ENCODE peak calls at places on chromosome 17, in six cellular contexts. U is body of pancreas; A is D341Med; C is retina; D is activated CD4-positive, CD25-positive, alpha-beta regulatory T cell treated with anti-CD3 and anti-CD28 coated beads, Interleukin-2, amount 50 U/mL, for 16 hours; X is Right ventricle myocardium superior. E is an unnamed sample.

GRCh38 chr17:56708670-56709410 is 115.3 kb downstream of the NOG start:
- DNase-seq in X (no peak), A (no peak), D (no peak), C (no peak), U (no peak), E (no peak)

GRCh38 chr17:44203731-44204452 is 4.2 kb upstream of the ATXN7L3 start:
- DNase-seq in U (peak), A (peak), X (no peak), C (peak), D (no peak), E (peak)

GRCh38 chr17:50749243-50749642 is 18.1 kb downstream of the ANKRD40CL start:
- DNase-seq in X (no peak), A (no peak), C (no peak), U (no peak), D (no peak), E (no peak)

GRCh38 chr17:77821114-77821513 is 137.4 kb upstream of the TNRC6C start:
- DNase-seq in X (peak), D (no peak), C (no peak), A (no peak), U (no peak), E (no peak)

GRCh38 chr17:81399481-81400153 is 4.4 kb downstream of the BAHCC1 start:
- DNase-seq in A (peak), U (peak), X (no peak), D (no peak), C (no peak), E (no peak)

GRCh38 chr17:65627892-65628622 is 66.6 kb upstream of the AXIN2 start:
- DNase-seq in D (no peak), C (peak), X (no peak), U (peak), A (no peak), E (no peak)

GRCh38 chr17:27529230-27529796 is 73.1 kb downstream of the KSR1 start:
- DNase-seq in X (no peak), U (peak), C (no peak), A (peak), D (no peak), E (no peak)

GRCh38 chr17:17748179-17748578 is 66.9 kb downstream of the RAI1 start:
- DNase-seq in X (no peak), C (no peak), U (no peak), A (no peak), D (no peak), E (no peak)

GRCh38 chr17:57819273-57819672 is 30.6 kb downstream of the MRPS23 start:
- DNase-seq in X (no peak), D (no peak), A (no peak), C (no peak), U (no peak), E (no peak)

GRCh38 chr17:82242698-82242976 is 13.8 kb downstream of the SLC16A3 start:
- DNase-seq in C (no peak), D (no peak), A (no peak), U (no peak), X (no peak), E (no peak)

GRCh38 chr17:55735784-55736405 is 13.2 kb upstream of the TMEM100 start:
- DNase-seq in U (peak), C (no peak), D (no peak), X (no peak), A (peak), E (no peak)

GRCh38 chr17:17075037-17075755 is 32.9 kb downstream of the MPRIP start:
- DNase-seq in C (peak), X (no peak), D (no peak), A (no peak), U (peak), E (peak)

GRCh38 chr17:13957636-13958035 is 111.7 kb upstream of the COX10 start:
- DNase-seq in D (no peak), X (no peak), U (no peak), C (no peak), A (no peak), E (no peak)

GRCh38 chr17:82297804-82298537 is 19.4 kb downstream of the CD7 start:
- DNase-seq in X (peak), C (peak), D (peak), U (peak), A (peak), E (no peak)

GRCh38 chr17:74360993-74361612 is 565 bp downstream of the BTBD17 start:
- DNase-seq in A (no peak), X (no peak), U (no peak), D (no peak), C (no peak), E (peak)

GRCh38 chr17:41026668-41027471 is at the start of gene KRTAP1-5:
- DNase-seq in C (no peak), D (no peak), U (no peak), X (no peak), A (no peak), E (peak)

GRCh38 chr17:1769826-1770477 is 8.1 kb downstream of the SERPINF1 start:
- DNase-seq in D (no peak), C (peak), X (no peak), U (no peak), A (no peak), E (peak)

GRCh38 chr17:13977837-13978236 is 91.5 kb upstream of the COX10 start:
- DNase-seq in U (no peak), C (no peak), A (no peak), X (no peak), D (no peak), E (no peak)

E was measured in glutamatergic neuron.